ENCODE peak calls at places on chromosome 5, in four cellular contexts. A is A549, K is K562, X is GM12878. B is an unnamed sample.

GRCh38 chr5:58114324-58114723 is 345.6 kb downstream of the PLK2 start:
- DNase-seq in A (no peak), K (no peak), X (no peak), B (peak; percentile 84)

GRCh38 chr5:132060501-132061161 is at the start of gene IL3:
- DNase-seq in A (no peak), K (no peak), X (no peak), B (no peak)

GRCh38 chr5:172894767-172895166 is 60.7 kb downstream of the ERGIC1 start:
- DNase-seq in A (no peak), K (no peak), X (no peak), B (no peak)

GRCh38 chr5:19564036-19564435 is 424.0 kb downstream of the CDH18 start:
- DNase-seq in A (no peak), K (no peak), X (no peak), B (no peak)

GRCh38 chr5:58849995-58850667 is 267.3 kb downstream of the RAB3C start:
- DNase-seq in A (peak; percentile 54), K (no peak), X (no peak), B (peak; percentile 26)

GRCh38 chr5:38340961-38341500 is 82.7 kb downstream of the EGFLAM start:
- DNase-seq in A (no peak), K (no peak), X (no peak), B (no peak)

GRCh38 chr5:144484124-144484897 is 313.6 kb downstream of the KCTD16 start:
- DNase-seq in A (no peak), K (no peak), X (no peak), B (peak; percentile 67)

GRCh38 chr5:1883120-1883924 is 597 bp upstream of the IRX4 start:
- DNase-seq in A (peak; percentile 77), K (no peak), X (no peak), B (no peak)

GRCh38 chr5:96823900-96824351 is 16.2 kb upstream of the ERAP1 start:
- DNase-seq in A (peak; percentile 23), K (no peak), X (no peak), B (peak; percentile 87)

GRCh38 chr5:60510663-60511062 is 189.3 kb downstream of the DEPDC1B start:
- DNase-seq in A (no peak), K (no peak), X (no peak), B (no peak)

GRCh38 chr5:127761869-127762268 is 58.7 kb downstream of the CCDC192 start:
- DNase-seq in A (no peak), K (no peak), X (no peak), B (no peak)

GRCh38 chr5:10420926-10421325 is 20.8 kb upstream of the ROPN1L start:
- DNase-seq in A (no peak), K (no peak), X (no peak), B (peak; percentile 54)

GRCh38 chr5:133059621-133060020 is 7.8 kb downstream of the HSPA4 start:
- DNase-seq in A (no peak), K (no peak), X (no peak), B (no peak)

GRCh38 chr5:154046486-154046885 is 7.7 kb downstream of the MFAP3 start:
- DNase-seq in A (no peak), K (no peak), X (no peak), B (no peak)

GRCh38 chr5:144582046-144582445 is 411.4 kb downstream of the KCTD16 start:
- DNase-seq in A (no peak), K (no peak), X (no peak), B (no peak)

GRCh38 chr5:14766591-14766990 is 102.1 kb downstream of the OTULIN start:
- DNase-seq in A (no peak), K (no peak), X (no peak), B (no peak)

GRCh38 chr5:129506092-129506491 is 46.0 kb downstream of the ADAMTS19 start:
- DNase-seq in A (no peak), K (no peak), X (no peak), B (peak; percentile 23)

DNA sequence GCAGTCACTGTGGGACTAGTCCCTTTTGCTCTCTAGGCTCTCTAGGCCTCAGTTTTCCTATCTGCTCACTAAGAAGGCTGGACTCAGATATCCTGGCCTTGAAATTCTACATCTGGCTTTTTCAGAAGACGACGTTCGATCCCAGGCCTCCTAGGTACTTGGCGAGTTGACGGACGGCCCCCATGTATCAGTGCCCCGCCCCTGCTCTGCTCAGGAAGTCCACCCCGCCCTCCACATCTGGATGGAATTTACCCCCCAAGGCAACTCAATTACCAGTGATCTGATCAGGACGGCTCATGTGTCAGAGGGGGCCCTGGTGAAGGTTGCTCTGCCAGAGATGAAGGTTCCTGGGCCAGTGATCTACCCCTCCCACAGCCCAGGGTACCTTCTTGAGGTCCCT is 44.1 kb upstream of the SYNPO start:
- DNase-seq in A (no peak), K (peak; percentile 43), X (no peak), B (no peak)
- H3K4me1 ChIP-seq in A (peaks cover 14% of the 10 kb centered on the region), K (peaks cover 19% of the 10 kb centered on the region), X (peaks cover 4% of the 10 kb centered on the region), B (peaks cover 7% of the 10 kb centered on the region)

GRCh38 chr5:137336161-137336560 is 163.0 kb downstream of the SPOCK1 start:
- DNase-seq in A (no peak), K (no peak), X (no peak), B (no peak)
- TF ChIP-seq ELK1 in A (no peak), K (no peak), X (no peak), B (no peak)

GRCh38 chr5:87076931-87077330 is 190.8 kb upstream of the RASA1 start:
- DNase-seq in A (no peak), K (no peak), X (no peak), B (peak; percentile 75)
- H3K4me1 ChIP-seq in A (no peaks in the 10 kb centered on the region), K (no peaks in the 10 kb centered on the region), X (peaks cover 21% of the 10 kb centered on the region), B (peaks cover 2% of the 10 kb centered on the region)

DNA sequence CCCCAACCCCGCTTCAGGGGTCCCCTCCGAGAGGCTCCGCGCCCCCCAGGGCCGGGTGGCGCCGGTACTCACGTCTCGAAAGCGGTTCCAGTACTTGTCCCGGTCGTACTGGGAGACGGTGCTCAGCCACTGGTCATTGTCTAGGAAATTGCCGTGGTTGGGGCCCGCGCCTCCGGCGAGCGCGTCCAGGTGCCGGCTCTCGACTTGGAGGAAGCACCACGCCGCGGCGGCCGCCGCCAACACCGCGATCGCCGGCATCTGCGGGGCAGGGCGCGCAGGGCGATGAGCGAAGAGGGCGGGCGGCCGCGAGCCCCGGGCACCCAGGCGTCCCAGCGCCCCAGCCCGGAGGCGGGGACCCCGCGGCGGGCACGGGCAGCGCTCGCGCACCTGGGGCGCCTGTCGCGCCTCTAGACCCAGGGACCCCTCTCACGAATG is 808 bp downstream of the SPOCK1 start:
- DNase-seq in A (peak; percentile 28), K (no peak), X (no peak), B (no peak)
- TF ChIP-seq ELK1 in A (no peak), K (no peak), X (no peak), B (no peak)